ENCODE peak calls at places on chromosomes 7 and 10, in six cellular contexts. One of them, this sample, is unnamed.

GRCh38 chr10:132101529-132101928 is 35.8 kb downstream of the JAKMIP3 start:
- DNase-seq in amniotic epithelial cell: no peak
- DNase-seq in dorsolateral prefrontal cortex: peak; percentile 40
- DNase-seq in NCI-H1105 treated with DMSO at 0.1 percent for 48 hours: no peak
- DNase-seq in stimulated activated CD4-positive, alpha-beta T cell treated with anti-CD3 and anti-CD28 coated beads, TNF-alpha, amount 100 ng/mL, for 1 hour: no peak
- DNase-seq in GOT3: no peak
- DNase-seq in this sample: peak; percentile 0

GRCh38 chr7:52283399-52283798 is 752.0 kb upstream of the POM121L12 start:
- DNase-seq in NCI-H1105 treated with DMSO at 0.1 percent for 48 hours: no peak
- DNase-seq in GOT3: no peak
- DNase-seq in amniotic epithelial cell: peak; percentile 2
- DNase-seq in stimulated activated CD4-positive, alpha-beta T cell treated with anti-CD3 and anti-CD28 coated beads, TNF-alpha, amount 100 ng/mL, for 1 hour: no peak
- DNase-seq in dorsolateral prefrontal cortex: no peak
- DNase-seq in this sample: no peak

GRCh38 chr7:131363719-131364118 is 36.0 kb downstream of the MKLN1 start:
- DNase-seq in NCI-H1105 treated with DMSO at 0.1 percent for 48 hours: peak; percentile 40
- DNase-seq in dorsolateral prefrontal cortex: no peak
- DNase-seq in stimulated activated CD4-positive, alpha-beta T cell treated with anti-CD3 and anti-CD28 coated beads, TNF-alpha, amount 100 ng/mL, for 1 hour: no peak
- DNase-seq in amniotic epithelial cell: no peak
- DNase-seq in GOT3: no peak
- DNase-seq in this sample: no peak

GRCh38 chr10:132835848-132836233 is 49.9 kb upstream of the NKX6-2 start:
- DNase-seq in NCI-H1105 treated with DMSO at 0.1 percent for 48 hours: no peak
- DNase-seq in dorsolateral prefrontal cortex: no peak
- DNase-seq in amniotic epithelial cell: no peak
- DNase-seq in stimulated activated CD4-positive, alpha-beta T cell treated with anti-CD3 and anti-CD28 coated beads, TNF-alpha, amount 100 ng/mL, for 1 hour: no peak
- DNase-seq in GOT3: no peak
- DNase-seq in this sample: no peak

GRCh38 chr7:157857578-157858075 is 520.8 kb downstream of the DNAJB6 start:
- DNase-seq in GOT3: no peak
- DNase-seq in NCI-H1105 treated with DMSO at 0.1 percent for 48 hours: no peak
- DNase-seq in dorsolateral prefrontal cortex: no peak
- DNase-seq in stimulated activated CD4-positive, alpha-beta T cell treated with anti-CD3 and anti-CD28 coated beads, TNF-alpha, amount 100 ng/mL, for 1 hour: no peak
- DNase-seq in amniotic epithelial cell: no peak
- DNase-seq in this sample: no peak

GRCh38 chr7:93923291-93923690 is 1.8 kb downstream of the GNG11 start:
- DNase-seq in amniotic epithelial cell: peak; percentile 19
- DNase-seq in stimulated activated CD4-positive, alpha-beta T cell treated with anti-CD3 and anti-CD28 coated beads, TNF-alpha, amount 100 ng/mL, for 1 hour: no peak
- DNase-seq in NCI-H1105 treated with DMSO at 0.1 percent for 48 hours: no peak
- DNase-seq in dorsolateral prefrontal cortex: no peak
- DNase-seq in GOT3: no peak
- DNase-seq in this sample: no peak

GRCh38 chr7:69049341-69049740 is 548.9 kb upstream of the AUTS2 start:
- DNase-seq in dorsolateral prefrontal cortex: no peak
- DNase-seq in amniotic epithelial cell: no peak
- DNase-seq in stimulated activated CD4-positive, alpha-beta T cell treated with anti-CD3 and anti-CD28 coated beads, TNF-alpha, amount 100 ng/mL, for 1 hour: no peak
- DNase-seq in NCI-H1105 treated with DMSO at 0.1 percent for 48 hours: no peak
- DNase-seq in GOT3: no peak
- DNase-seq in this sample: no peak

GRCh38 chr7:93245525-93246432 is 13.6 kb downstream of the VPS50 start:
- DNase-seq in amniotic epithelial cell: peak; percentile 28
- DNase-seq in GOT3: no peak
- DNase-seq in stimulated activated CD4-positive, alpha-beta T cell treated with anti-CD3 and anti-CD28 coated beads, TNF-alpha, amount 100 ng/mL, for 1 hour: no peak
- DNase-seq in dorsolateral prefrontal cortex: no peak
- DNase-seq in NCI-H1105 treated with DMSO at 0.1 percent for 48 hours: peak; percentile 44
- DNase-seq in this sample: no peak

GRCh38 chr7:17989546-17989945 is 38.1 kb downstream of the PRPS1L1 start:
- DNase-seq in dorsolateral prefrontal cortex: no peak
- DNase-seq in stimulated activated CD4-positive, alpha-beta T cell treated with anti-CD3 and anti-CD28 coated beads, TNF-alpha, amount 100 ng/mL, for 1 hour: no peak
- DNase-seq in GOT3: no peak
- DNase-seq in NCI-H1105 treated with DMSO at 0.1 percent for 48 hours: no peak
- DNase-seq in amniotic epithelial cell: peak; percentile 49
- DNase-seq in this sample: no peak

GRCh38 chr10:72738476-72738875 is 46.5 kb downstream of the MCU start:
- DNase-seq in GOT3: no peak
- DNase-seq in NCI-H1105 treated with DMSO at 0.1 percent for 48 hours: no peak
- DNase-seq in stimulated activated CD4-positive, alpha-beta T cell treated with anti-CD3 and anti-CD28 coated beads, TNF-alpha, amount 100 ng/mL, for 1 hour: no peak
- DNase-seq in dorsolateral prefrontal cortex: no peak
- DNase-seq in amniotic epithelial cell: peak; percentile 15
- DNase-seq in this sample: no peak

GRCh38 chr7:78970440-78970916 is 483.0 kb downstream of the MAGI2 start:
- DNase-seq in GOT3: no peak
- DNase-seq in amniotic epithelial cell: no peak
- DNase-seq in NCI-H1105 treated with DMSO at 0.1 percent for 48 hours: no peak
- DNase-seq in dorsolateral prefrontal cortex: no peak
- DNase-seq in stimulated activated CD4-positive, alpha-beta T cell treated with anti-CD3 and anti-CD28 coated beads, TNF-alpha, amount 100 ng/mL, for 1 hour: no peak
- DNase-seq in this sample: no peak

GRCh38 chr7:132145466-132145865 is 430.8 kb downstream of the PLXNA4 start:
- DNase-seq in amniotic epithelial cell: peak; percentile 9
- DNase-seq in dorsolateral prefrontal cortex: peak; percentile 79
- DNase-seq in NCI-H1105 treated with DMSO at 0.1 percent for 48 hours: no peak
- DNase-seq in GOT3: no peak
- DNase-seq in stimulated activated CD4-positive, alpha-beta T cell treated with anti-CD3 and anti-CD28 coated beads, TNF-alpha, amount 100 ng/mL, for 1 hour: no peak
- DNase-seq in this sample: no peak

GRCh38 chr7:150856303-150857275 is 4.3 kb downstream of the AOC1 start:
- DNase-seq in dorsolateral prefrontal cortex: no peak
- DNase-seq in NCI-H1105 treated with DMSO at 0.1 percent for 48 hours: no peak
- DNase-seq in amniotic epithelial cell: no peak
- DNase-seq in stimulated activated CD4-positive, alpha-beta T cell treated with anti-CD3 and anti-CD28 coated beads, TNF-alpha, amount 100 ng/mL, for 1 hour: no peak
- DNase-seq in GOT3: no peak
- DNase-seq in this sample: no peak

GRCh38 chr10:26448706-26449435 is 10.7 kb downstream of the APBB1IP start:
- DNase-seq in stimulated activated CD4-positive, alpha-beta T cell treated with anti-CD3 and anti-CD28 coated beads, TNF-alpha, amount 100 ng/mL, for 1 hour: peak; percentile 47
- DNase-seq in dorsolateral prefrontal cortex: no peak
- DNase-seq in GOT3: no peak
- DNase-seq in NCI-H1105 treated with DMSO at 0.1 percent for 48 hours: no peak
- DNase-seq in amniotic epithelial cell: no peak
- DNase-seq in this sample: no peak

GRCh38 chr7:33926535-33926934 is 21.2 kb downstream of the BMPER start:
- DNase-seq in NCI-H1105 treated with DMSO at 0.1 percent for 48 hours: no peak
- DNase-seq in GOT3: no peak
- DNase-seq in stimulated activated CD4-positive, alpha-beta T cell treated with anti-CD3 and anti-CD28 coated beads, TNF-alpha, amount 100 ng/mL, for 1 hour: no peak
- DNase-seq in dorsolateral prefrontal cortex: no peak
- DNase-seq in amniotic epithelial cell: peak; percentile 74
- DNase-seq in this sample: no peak

GRCh38 chr7:92785923-92786322 is 50.5 kb downstream of the CDK6 start:
- DNase-seq in GOT3: no peak
- DNase-seq in amniotic epithelial cell: peak; percentile 74
- DNase-seq in NCI-H1105 treated with DMSO at 0.1 percent for 48 hours: no peak
- DNase-seq in dorsolateral prefrontal cortex: no peak
- DNase-seq in stimulated activated CD4-positive, alpha-beta T cell treated with anti-CD3 and anti-CD28 coated beads, TNF-alpha, amount 100 ng/mL, for 1 hour: no peak
- DNase-seq in this sample: no peak

GRCh38 chr10:25017247-25017590 is 807 bp downstream of the THNSL1 start:
- DNase-seq in GOT3: no peak
- DNase-seq in dorsolateral prefrontal cortex: no peak
- DNase-seq in NCI-H1105 treated with DMSO at 0.1 percent for 48 hours: peak; percentile 50
- DNase-seq in amniotic epithelial cell: peak; percentile 22
- DNase-seq in stimulated activated CD4-positive, alpha-beta T cell treated with anti-CD3 and anti-CD28 coated beads, TNF-alpha, amount 100 ng/mL, for 1 hour: no peak
- DNase-seq in this sample: no peak

GRCh38 chr10:71773221-71773971 is at the start of gene VSIR:
- DNase-seq in stimulated activated CD4-positive, alpha-beta T cell treated with anti-CD3 and anti-CD28 coated beads, TNF-alpha, amount 100 ng/mL, for 1 hour: peak; percentile 81
- DNase-seq in amniotic epithelial cell: peak; percentile 70
- DNase-seq in dorsolateral prefrontal cortex: peak; percentile 86
- DNase-seq in GOT3: peak; percentile 58
- DNase-seq in NCI-H1105 treated with DMSO at 0.1 percent for 48 hours: peak; percentile 51
- DNase-seq in this sample: peak; percentile 55

GRCh38 chr7:128785738-128786137 is 6.0 kb upstream of the CCDC136 start:
- DNase-seq in dorsolateral prefrontal cortex: no peak
- DNase-seq in amniotic epithelial cell: no peak
- DNase-seq in GOT3: no peak
- DNase-seq in stimulated activated CD4-positive, alpha-beta T cell treated with anti-CD3 and anti-CD28 coated beads, TNF-alpha, amount 100 ng/mL, for 1 hour: no peak
- DNase-seq in NCI-H1105 treated with DMSO at 0.1 percent for 48 hours: no peak
- DNase-seq in this sample: no peak

GRCh38 chr7:39453743-39454355 is 112.4 kb upstream of the YAE1 start:
- DNase-seq in stimulated activated CD4-positive, alpha-beta T cell treated with anti-CD3 and anti-CD28 coated beads, TNF-alpha, amount 100 ng/mL, for 1 hour: no peak
- DNase-seq in dorsolateral prefrontal cortex: no peak
- DNase-seq in GOT3: no peak
- DNase-seq in amniotic epithelial cell: peak; percentile 53
- DNase-seq in NCI-H1105 treated with DMSO at 0.1 percent for 48 hours: peak; percentile 53
- DNase-seq in this sample: peak; percentile 25

GRCh38 chr7:102978280-102978679 is 65.5 kb downstream of the LRRC17 start:
- DNase-seq in GOT3: no peak
- DNase-seq in amniotic epithelial cell: peak; percentile 86
- DNase-seq in NCI-H1105 treated with DMSO at 0.1 percent for 48 hours: no peak
- DNase-seq in stimulated activated CD4-positive, alpha-beta T cell treated with anti-CD3 and anti-CD28 coated beads, TNF-alpha, amount 100 ng/mL, for 1 hour: no peak
- DNase-seq in dorsolateral prefrontal cortex: no peak
- DNase-seq in this sample: no peak